ENCODE peak calls at places on chromosomes 7 and 10, in ten cellular contexts. T is gastrocnemius medialis; B is stimulated activated naive CD8-positive, alpha-beta T cell treated with anti-CD3 and anti-CD28 coated beads, Interleukin-15, Interleukin-2, amounts not matched to agents 100 U/mL and 50 U/mL, for 24 hours; V is fibroblast of the aortic adventitia; Z is HuH-7; S is GM10248; E is ureter; Y is dermis microvascular lymphatic vessel endothelial cell; A is GM12878; Q is stimulated activated CD8-positive, alpha-beta memory T cell treated with anti-CD3 and anti-CD28 coated beads, Interleukin-4, amount 100 ng/mL, for 4 hours. D is an unnamed sample.

GRCh38 chr10:86644412-86645110 is 9.8 kb upstream of the OPN4 start:
- DNase-seq in T (no peak), B (peak), V (peak), Z (no peak), S (peak), E (peak), Y (no peak), A (peak), Q (no peak), D (peak)

GRCh38 chr10:112898540-112899395 is 51.3 kb upstream of the TCF7L2 start:
- DNase-seq in T (no peak), B (no peak), V (peak), Z (peak), S (no peak), E (peak), Y (no peak), A (no peak), Q (no peak), D (no peak)

GRCh38 chr10:124217906-124218769 is 124.7 kb upstream of the CHST15 start:
- DNase-seq in T (no peak), B (no peak), V (no peak), Z (peak), S (no peak), E (no peak), Y (no peak), A (no peak), Q (no peak), D (no peak)

GRCh38 chr10:99370993-99371392 is 41.8 kb downstream of the CNNM1 start:
- DNase-seq in T (no peak), B (no peak), V (peak), Z (peak), S (peak), E (no peak), Y (peak), A (no peak), Q (no peak), D (peak)

GRCh38 chr7:5500056-5500776 is 76.6 kb upstream of the TNRC18 start:
- DNase-seq in T (no peak), B (no peak), V (no peak), Z (no peak), S (no peak), E (no peak), Y (no peak), A (no peak), Q (no peak), D (no peak)

GRCh38 chr10:97656777-97657176 is 16.3 kb downstream of the PI4K2A start:
- DNase-seq in T (no peak), B (no peak), V (no peak), Z (no peak), S (no peak), E (no peak), Y (no peak), A (no peak), Q (no peak), D (peak)

GRCh38 chr10:4198216-4198615 is 413.2 kb upstream of the KLF6 start:
- DNase-seq in T (no peak), B (no peak), V (no peak), Z (no peak), S (no peak), E (no peak), Y (no peak), A (no peak), Q (no peak), D (no peak)

GRCh38 chr7:92641921-92642511 is 51.8 kb upstream of the FAM133B start:
- DNase-seq in T (no peak), B (peak), V (peak), Z (no peak), S (no peak), E (no peak), Y (no peak), A (no peak), Q (peak), D (peak)

GRCh38 chr10:100825946-100826660 is 80.7 kb downstream of the PAX2 start:
- DNase-seq in T (no peak), B (no peak), V (no peak), Z (no peak), S (peak), E (no peak), Y (no peak), A (no peak), Q (no peak), D (peak)

D was measured in NB4.